ENCODE peak calls at places on chromosomes 6 and 20, in seven cellular contexts. X is mucosa of gallbladder; M is NCI-H69; P is osteocyte; G is activated naive CD4-positive, alpha-beta T cell; W is T-cell; B is OCI-LY7. Y is an unnamed sample.

GRCh38 chr6:76885861-76886301 is 577.4 kb downstream of the HTR1B start:
- DNase-seq in X (no peak), M (no peak), P (no peak), G (no peak), W (no peak), B (no peak), Y (no peak)

GRCh38 chr6:166244353-166245045 is 63.7 kb downstream of the PRR18 start:
- DNase-seq in X (no peak), M (no peak), P (no peak), G (no peak), W (no peak), B (no peak), Y (no peak)

GRCh38 chr6:163806761-163807499 is 392.4 kb downstream of the QKI start:
- DNase-seq in X (no peak), M (peak), P (no peak), G (no peak), W (no peak), B (no peak), Y (no peak)

GRCh38 chr20:2741463-2741862 is 48.9 kb downstream of the EBF4 start:
- DNase-seq in X (peak), M (no peak), P (no peak), G (no peak), W (peak), B (no peak), Y (no peak)

GRCh38 chr20:35116258-35116657 is 23.7 kb upstream of the TRPC4AP start:
- DNase-seq in X (no peak), M (no peak), P (no peak), G (no peak), W (no peak), B (no peak), Y (no peak)

GRCh38 chr6:146673069-146673468 is 74.3 kb downstream of the ADGB start:
- DNase-seq in X (no peak), M (no peak), P (no peak), G (no peak), W (no peak), B (no peak), Y (no peak)

GRCh38 chr6:41111017-41111416 is 38.2 kb downstream of the NFYA start:
- DNase-seq in X (no peak), M (no peak), P (no peak), G (no peak), W (no peak), B (no peak), Y (no peak)

GRCh38 chr6:7106752-7107577 is 796 bp upstream of the RREB1 start:
- DNase-seq in X (peak), M (no peak), P (no peak), G (peak), W (peak), B (peak), Y (peak)

GRCh38 chr6:170200458-170200891 is 90.4 kb downstream of the DLL1 start:
- DNase-seq in X (peak), M (no peak), P (peak), G (no peak), W (no peak), B (no peak), Y (no peak)

GRCh38 chr20:47535088-47535487 is 33.4 kb downstream of the NCOA3 start:
- DNase-seq in X (no peak), M (peak), P (no peak), G (no peak), W (no peak), B (peak), Y (no peak)

GRCh38 chr20:22577515-22578220 is 6.7 kb downstream of the FOXA2 start:
- DNase-seq in X (peak), M (peak), P (peak), G (no peak), W (no peak), B (no peak), Y (no peak)

GRCh38 chr6:168601101-168601500 is 160.1 kb downstream of the SMOC2 start:
- DNase-seq in X (no peak), M (no peak), P (no peak), G (no peak), W (no peak), B (no peak), Y (no peak)

GRCh38 chr6:166904101-166904746 is 52.1 kb downstream of the RNASET2 start:
- DNase-seq in X (no peak), M (peak), P (no peak), G (no peak), W (no peak), B (no peak), Y (no peak)